ENCODE peak calls at places on chromosome 4, in ten cellular contexts. One of them, this sample, is unnamed.
A peak's percentile ranks its signal among the peaks of the same experiment; 100 is the strongest.

GRCh38 chr4:101850698-101851097 is 60.2 kb downstream of the BANK1 start:
- DNase-seq in uterus: no peak
- DNase-seq in transverse colon: no peak
- DNase-seq in cardiac fibroblast: no peak
- DNase-seq in fibroblast of mammary gland: no peak
- DNase-seq in adrenal gland: no peak
- DNase-seq in body of pancreas: no peak
- DNase-seq in dorsolateral prefrontal cortex: no peak
- DNase-seq in CD4-positive, alpha-beta T cell: no peak
- DNase-seq in ascending aorta: no peak
- DNase-seq in this sample: no peak

GRCh38 chr4:130563185-130563890 is 1467.4 kb downstream of the C4orf33 start:
- DNase-seq in body of pancreas: peak; percentile 74
- DNase-seq in fibroblast of mammary gland: peak; percentile 82
- DNase-seq in adrenal gland: peak; percentile 45
- DNase-seq in transverse colon: no peak
- DNase-seq in uterus: peak; percentile 21
- DNase-seq in dorsolateral prefrontal cortex: no peak
- DNase-seq in cardiac fibroblast: peak; percentile 89
- DNase-seq in CD4-positive, alpha-beta T cell: no peak
- DNase-seq in ascending aorta: no peak
- DNase-seq in this sample: no peak

GRCh38 chr4:106201373-106201772 is 114.6 kb downstream of the TBCK start:
- DNase-seq in transverse colon: no peak
- DNase-seq in uterus: no peak
- DNase-seq in adrenal gland: no peak
- DNase-seq in fibroblast of mammary gland: peak; percentile 23
- DNase-seq in dorsolateral prefrontal cortex: no peak
- DNase-seq in CD4-positive, alpha-beta T cell: no peak
- DNase-seq in ascending aorta: no peak
- DNase-seq in body of pancreas: no peak
- DNase-seq in cardiac fibroblast: peak; percentile 30
- DNase-seq in this sample: no peak

GRCh38 chr4:104066533-104066932 is 346.7 kb upstream of the TACR3 start:
- DNase-seq in adrenal gland: no peak
- DNase-seq in cardiac fibroblast: no peak
- DNase-seq in uterus: no peak
- DNase-seq in transverse colon: no peak
- DNase-seq in fibroblast of mammary gland: no peak
- DNase-seq in ascending aorta: no peak
- DNase-seq in CD4-positive, alpha-beta T cell: no peak
- DNase-seq in body of pancreas: no peak
- DNase-seq in dorsolateral prefrontal cortex: no peak
- DNase-seq in this sample: no peak

GRCh38 chr4:112381996-112382692 is 85.0 kb downstream of the ALPK1 start:
- DNase-seq in dorsolateral prefrontal cortex: no peak
- DNase-seq in cardiac fibroblast: no peak
- DNase-seq in uterus: no peak
- DNase-seq in ascending aorta: no peak
- DNase-seq in transverse colon: no peak
- DNase-seq in CD4-positive, alpha-beta T cell: no peak
- DNase-seq in body of pancreas: no peak
- DNase-seq in fibroblast of mammary gland: no peak
- DNase-seq in adrenal gland: no peak
- DNase-seq in this sample: no peak

GRCh38 chr4:158710814-158711213 is 12.4 kb downstream of the PPID start:
- DNase-seq in transverse colon: no peak
- DNase-seq in CD4-positive, alpha-beta T cell: no peak
- DNase-seq in uterus: no peak
- DNase-seq in fibroblast of mammary gland: peak; percentile 15
- DNase-seq in body of pancreas: no peak
- DNase-seq in adrenal gland: no peak
- DNase-seq in cardiac fibroblast: peak; percentile 33
- DNase-seq in dorsolateral prefrontal cortex: no peak
- DNase-seq in ascending aorta: no peak
- DNase-seq in this sample: no peak

GRCh38 chr4:145545538-145546224 is 64.0 kb downstream of the SMAD1 start:
- DNase-seq in fibroblast of mammary gland: peak; percentile 89
- DNase-seq in transverse colon: peak; percentile 19
- DNase-seq in adrenal gland: no peak
- DNase-seq in CD4-positive, alpha-beta T cell: no peak
- DNase-seq in ascending aorta: no peak
- DNase-seq in uterus: no peak
- DNase-seq in body of pancreas: peak; percentile 77
- DNase-seq in cardiac fibroblast: peak; percentile 93
- DNase-seq in dorsolateral prefrontal cortex: no peak
- DNase-seq in this sample: no peak

GRCh38 chr4:163523791-163524365 is 29.4 kb downstream of the TMA16 start:
- DNase-seq in ascending aorta: no peak
- DNase-seq in fibroblast of mammary gland: no peak
- DNase-seq in body of pancreas: no peak
- DNase-seq in CD4-positive, alpha-beta T cell: no peak
- DNase-seq in uterus: no peak
- DNase-seq in dorsolateral prefrontal cortex: no peak
- DNase-seq in cardiac fibroblast: no peak
- DNase-seq in adrenal gland: no peak
- DNase-seq in transverse colon: no peak
- DNase-seq in this sample: no peak

GRCh38 chr4:159376289-159376688 is 273.4 kb downstream of the RAPGEF2 start:
- DNase-seq in cardiac fibroblast: no peak
- DNase-seq in body of pancreas: no peak
- DNase-seq in adrenal gland: no peak
- DNase-seq in ascending aorta: no peak
- DNase-seq in CD4-positive, alpha-beta T cell: no peak
- DNase-seq in transverse colon: no peak
- DNase-seq in dorsolateral prefrontal cortex: no peak
- DNase-seq in fibroblast of mammary gland: no peak
- DNase-seq in uterus: no peak
- DNase-seq in this sample: no peak

GRCh38 chr4:54224960-54225670 is 4.0 kb upstream of the PDGFRA start:
- DNase-seq in body of pancreas: no peak
- DNase-seq in transverse colon: no peak
- DNase-seq in uterus: peak; percentile 37
- DNase-seq in ascending aorta: no peak
- DNase-seq in cardiac fibroblast: no peak
- DNase-seq in adrenal gland: no peak
- DNase-seq in CD4-positive, alpha-beta T cell: no peak
- DNase-seq in fibroblast of mammary gland: no peak
- DNase-seq in dorsolateral prefrontal cortex: no peak
- DNase-seq in this sample: no peak

GRCh38 chr4:83709627-83710026 is 173.7 kb downstream of the GPAT3 start:
- DNase-seq in fibroblast of mammary gland: no peak
- DNase-seq in transverse colon: no peak
- DNase-seq in CD4-positive, alpha-beta T cell: no peak
- DNase-seq in body of pancreas: no peak
- DNase-seq in adrenal gland: no peak
- DNase-seq in ascending aorta: no peak
- DNase-seq in dorsolateral prefrontal cortex: no peak
- DNase-seq in cardiac fibroblast: no peak
- DNase-seq in uterus: no peak
- DNase-seq in this sample: no peak

GRCh38 chr4:53943345-53944085 is 120.9 kb downstream of the CHIC2 start:
- DNase-seq in fibroblast of mammary gland: peak; percentile 85
- DNase-seq in adrenal gland: no peak
- DNase-seq in body of pancreas: no peak
- DNase-seq in dorsolateral prefrontal cortex: no peak
- DNase-seq in cardiac fibroblast: peak; percentile 73
- DNase-seq in CD4-positive, alpha-beta T cell: no peak
- DNase-seq in transverse colon: no peak
- DNase-seq in uterus: no peak
- DNase-seq in ascending aorta: no peak
- DNase-seq in this sample: no peak

GRCh38 chr4:98522603-98523395 is 135.6 kb downstream of the TSPAN5 start:
- DNase-seq in adrenal gland: no peak
- DNase-seq in uterus: no peak
- DNase-seq in body of pancreas: no peak
- DNase-seq in fibroblast of mammary gland: peak; percentile 90
- DNase-seq in transverse colon: no peak
- DNase-seq in CD4-positive, alpha-beta T cell: no peak
- DNase-seq in cardiac fibroblast: peak; percentile 75
- DNase-seq in ascending aorta: no peak
- DNase-seq in dorsolateral prefrontal cortex: no peak
- DNase-seq in this sample: no peak

GRCh38 chr4:31408136-31408535 is 688.0 kb downstream of the PCDH7 start:
- DNase-seq in adrenal gland: no peak
- DNase-seq in cardiac fibroblast: no peak
- DNase-seq in fibroblast of mammary gland: no peak
- DNase-seq in uterus: no peak
- DNase-seq in transverse colon: no peak
- DNase-seq in dorsolateral prefrontal cortex: no peak
- DNase-seq in ascending aorta: no peak
- DNase-seq in body of pancreas: no peak
- DNase-seq in CD4-positive, alpha-beta T cell: no peak
- DNase-seq in this sample: no peak

DNA sequence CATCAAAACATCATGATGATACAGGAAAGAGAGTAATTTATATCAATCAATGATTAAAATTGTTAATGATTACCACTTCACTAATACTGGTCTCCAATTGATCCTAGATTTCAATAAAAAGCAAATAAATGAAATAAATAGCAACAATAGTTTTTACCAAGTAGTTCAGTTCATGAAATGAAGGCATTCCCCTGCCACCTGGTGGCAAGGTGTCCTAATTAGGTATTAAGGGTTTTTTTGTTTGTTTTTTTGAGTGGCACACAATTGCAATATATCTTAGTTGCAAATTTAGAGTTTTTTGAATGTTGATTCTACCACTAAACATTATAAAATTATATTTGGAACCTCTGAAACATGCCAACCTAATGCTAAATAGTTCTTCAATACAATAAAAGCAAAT is 157.4 kb upstream of the PDE5A start:
- DNase-seq in transverse colon: peak; percentile 34
- DNase-seq in adrenal gland: no peak
- DNase-seq in uterus: no peak
- DNase-seq in dorsolateral prefrontal cortex: no peak
- DNase-seq in body of pancreas: peak; percentile 49
- DNase-seq in fibroblast of mammary gland: peak; percentile 49
- DNase-seq in cardiac fibroblast: peak; percentile 40
- DNase-seq in CD4-positive, alpha-beta T cell: no peak
- DNase-seq in ascending aorta: no peak
- DNase-seq in this sample: no peak
- TF ChIP-seq CTCF in transverse colon: peak; percentile 38
- TF ChIP-seq CTCF in adrenal gland: peak; percentile 45
- TF ChIP-seq CTCF in uterus: peak; percentile 38
- TF ChIP-seq CTCF in dorsolateral prefrontal cortex: peak; percentile 15
- TF ChIP-seq CTCF in body of pancreas: peak; percentile 63
- TF ChIP-seq CTCF in fibroblast of mammary gland: peak; percentile 41
- TF ChIP-seq CTCF in cardiac fibroblast: no peak
- TF ChIP-seq CTCF in CD4-positive, alpha-beta T cell: no peak
- TF ChIP-seq CTCF in ascending aorta: peak; percentile 16
- TF ChIP-seq CTCF in this sample: no peak

DNA sequence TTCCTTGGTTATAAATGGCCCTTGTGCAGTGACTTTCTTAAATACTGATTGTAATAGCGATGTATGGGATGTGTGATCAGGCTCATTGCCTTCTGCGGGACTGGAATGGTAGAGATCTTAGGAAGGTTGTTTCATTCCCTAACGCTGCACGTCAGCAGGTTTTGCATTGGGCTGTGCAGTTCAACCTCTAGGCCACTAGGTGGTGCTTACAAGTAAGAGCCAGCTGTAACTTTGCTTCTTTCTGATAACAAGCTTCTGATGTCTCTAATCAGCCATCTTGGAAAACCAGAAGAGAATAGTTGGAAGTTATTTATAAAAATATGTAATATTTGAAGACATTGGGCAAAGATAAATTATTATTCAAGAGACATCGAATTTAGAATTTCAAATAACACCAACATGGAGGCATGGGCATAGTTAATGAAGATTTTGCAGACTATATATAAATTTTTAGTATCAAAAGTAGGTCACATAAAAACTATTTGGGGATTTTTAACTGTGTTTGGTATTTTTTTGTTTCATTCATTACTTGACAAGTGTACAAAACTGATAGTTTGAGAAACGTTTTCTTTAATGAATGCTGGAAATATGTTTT is 339.7 kb upstream of the PCDH7 start:
- DNase-seq in dorsolateral prefrontal cortex: no peak
- DNase-seq in ascending aorta: no peak
- DNase-seq in fibroblast of mammary gland: peak; percentile 74
- DNase-seq in uterus: no peak
- DNase-seq in transverse colon: peak; percentile 28
- DNase-seq in cardiac fibroblast: peak; percentile 84
- DNase-seq in body of pancreas: peak; percentile 60
- DNase-seq in adrenal gland: peak; percentile 37
- DNase-seq in CD4-positive, alpha-beta T cell: no peak
- DNase-seq in this sample: no peak
- TF ChIP-seq CTCF in dorsolateral prefrontal cortex: no peak
- TF ChIP-seq CTCF in ascending aorta: no peak
- TF ChIP-seq CTCF in fibroblast of mammary gland: peak; percentile 94
- TF ChIP-seq CTCF in uterus: no peak
- TF ChIP-seq CTCF in transverse colon: peak; percentile 55
- TF ChIP-seq CTCF in cardiac fibroblast: peak; percentile 94
- TF ChIP-seq CTCF in body of pancreas: peak; percentile 59
- TF ChIP-seq CTCF in adrenal gland: peak; percentile 60
- TF ChIP-seq CTCF in CD4-positive, alpha-beta T cell: no peak
- TF ChIP-seq CTCF in this sample: no peak

DNA sequence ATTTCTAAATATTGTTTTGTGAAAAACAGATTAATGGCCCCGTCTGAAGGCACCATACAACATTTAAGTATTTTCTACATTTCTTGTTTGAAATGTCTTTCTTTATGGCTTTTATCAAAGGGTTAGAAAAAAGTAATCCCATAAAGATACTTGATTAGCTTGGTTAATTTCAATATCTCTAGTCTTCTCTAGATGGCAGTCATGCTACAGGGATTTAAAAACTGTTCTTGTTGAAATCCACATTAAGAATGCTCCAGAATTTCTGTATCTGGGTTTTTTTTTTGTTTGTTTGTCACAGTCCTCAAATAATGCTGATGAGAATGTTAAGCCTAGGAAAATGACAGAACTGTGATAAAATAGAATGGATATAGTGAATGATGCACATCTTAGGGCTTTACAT is 109.0 kb upstream of the AADAT start:
- DNase-seq in body of pancreas: no peak
- DNase-seq in fibroblast of mammary gland: peak; percentile 12
- DNase-seq in adrenal gland: no peak
- DNase-seq in cardiac fibroblast: no peak
- DNase-seq in uterus: no peak
- DNase-seq in dorsolateral prefrontal cortex: no peak
- DNase-seq in transverse colon: no peak
- DNase-seq in ascending aorta: no peak
- DNase-seq in CD4-positive, alpha-beta T cell: no peak
- DNase-seq in this sample: no peak
- TF ChIP-seq CTCF in body of pancreas: no peak
- TF ChIP-seq CTCF in fibroblast of mammary gland: no peak
- TF ChIP-seq CTCF in adrenal gland: no peak
- TF ChIP-seq CTCF in cardiac fibroblast: no peak
- TF ChIP-seq CTCF in uterus: no peak
- TF ChIP-seq CTCF in dorsolateral prefrontal cortex: no peak
- TF ChIP-seq CTCF in transverse colon: peak; percentile 15
- TF ChIP-seq CTCF in ascending aorta: no peak
- TF ChIP-seq CTCF in CD4-positive, alpha-beta T cell: no peak
- TF ChIP-seq CTCF in this sample: no peak

DNA sequence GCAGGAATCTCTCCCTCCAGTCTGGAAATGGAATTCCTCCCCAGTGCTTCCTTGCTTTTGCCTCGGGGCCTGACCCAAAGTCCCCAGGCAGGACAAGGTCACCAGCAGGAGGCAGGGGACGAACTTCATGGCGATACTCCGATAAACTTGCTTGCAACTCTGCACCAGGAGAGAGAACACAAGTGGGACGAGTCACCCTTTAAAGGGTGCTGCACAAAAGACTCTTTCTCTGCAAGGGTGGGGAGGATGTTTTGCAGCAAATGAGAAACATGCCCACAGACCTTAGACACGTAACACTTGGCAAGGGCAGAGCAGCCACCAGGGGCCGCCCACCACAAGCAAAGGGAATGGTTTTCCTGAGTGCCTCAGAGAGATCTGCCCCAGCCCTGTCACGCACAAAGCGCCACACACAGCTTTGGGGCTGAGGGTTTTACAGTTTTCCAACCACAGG is at the start of gene FGFBP2:
- DNase-seq in cardiac fibroblast: peak; percentile 44
- DNase-seq in ascending aorta: no peak
- DNase-seq in fibroblast of mammary gland: peak; percentile 49
- DNase-seq in adrenal gland: peak; percentile 18
- DNase-seq in body of pancreas: peak; percentile 21
- DNase-seq in dorsolateral prefrontal cortex: no peak
- DNase-seq in CD4-positive, alpha-beta T cell: peak; percentile 51
- DNase-seq in transverse colon: peak; percentile 59
- DNase-seq in uterus: no peak
- DNase-seq in this sample: no peak
- TF ChIP-seq CTCF in cardiac fibroblast: peak; percentile 50
- TF ChIP-seq CTCF in ascending aorta: no peak
- TF ChIP-seq CTCF in fibroblast of mammary gland: peak; percentile 52
- TF ChIP-seq CTCF in adrenal gland: peak; percentile 28
- TF ChIP-seq CTCF in body of pancreas: peak; percentile 9
- TF ChIP-seq CTCF in dorsolateral prefrontal cortex: no peak
- TF ChIP-seq CTCF in CD4-positive, alpha-beta T cell: no peak
- TF ChIP-seq CTCF in transverse colon: peak; percentile 43
- TF ChIP-seq CTCF in uterus: no peak
- TF ChIP-seq CTCF in this sample: no peak

This sample was measured in activated B cell treated with CpG ODN at 0.5 μM for 24 hours.